ENCODE peak calls at places on chromosomes 1 and 21, in nine cellular contexts. One of them, this sample, is unnamed. For H3K4me1 and H3K9me3, the result is how much of the 10 kb centered on the place peaks cover.

GRCh38 chr1:202788800-202789199 is 19.4 kb downstream of the KDM5B start:
- DNase-seq in thoracic aorta: no peak
- DNase-seq in neural progenitor cell: no peak
- DNase-seq in OCI-LY7: no peak
- DNase-seq in uterus: no peak
- DNase-seq in CD4-positive, CD25-positive, alpha-beta regulatory T cell: no peak
- DNase-seq in A549: no peak
- DNase-seq in tibial artery: no peak
- DNase-seq in CD4-positive, alpha-beta memory T cell: no peak
- DNase-seq in this sample: no peak

GRCh38 chr21:37658994-37659458 is 257.2 kb downstream of the KCNJ6 start:
- DNase-seq in thoracic aorta: peak
- DNase-seq in neural progenitor cell: no peak
- DNase-seq in OCI-LY7: no peak
- DNase-seq in uterus: peak
- DNase-seq in CD4-positive, CD25-positive, alpha-beta regulatory T cell: no peak
- DNase-seq in A549: peak
- DNase-seq in tibial artery: no peak
- DNase-seq in CD4-positive, alpha-beta memory T cell: no peak
- DNase-seq in this sample: peak

GRCh38 chr1:47867447-47868347 is 129.5 kb downstream of the TRABD2B start:
- DNase-seq in thoracic aorta: no peak
- DNase-seq in neural progenitor cell: no peak
- DNase-seq in OCI-LY7: no peak
- DNase-seq in uterus: no peak
- DNase-seq in CD4-positive, CD25-positive, alpha-beta regulatory T cell: no peak
- DNase-seq in A549: no peak
- DNase-seq in tibial artery: no peak
- DNase-seq in CD4-positive, alpha-beta memory T cell: no peak
- DNase-seq in this sample: no peak

GRCh38 chr1:41078616-41079015 is 57.1 kb upstream of the SLFNL1 start:
- DNase-seq in thoracic aorta: no peak
- DNase-seq in neural progenitor cell: no peak
- DNase-seq in OCI-LY7: no peak
- DNase-seq in uterus: no peak
- DNase-seq in CD4-positive, CD25-positive, alpha-beta regulatory T cell: no peak
- DNase-seq in A549: no peak
- DNase-seq in tibial artery: no peak
- DNase-seq in CD4-positive, alpha-beta memory T cell: no peak
- DNase-seq in this sample: no peak

GRCh38 chr21:18228060-18228739 is 16.4 kb upstream of the CHODL start:
- DNase-seq in thoracic aorta: no peak
- DNase-seq in neural progenitor cell: no peak
- DNase-seq in OCI-LY7: no peak
- DNase-seq in uterus: no peak
- DNase-seq in CD4-positive, CD25-positive, alpha-beta regulatory T cell: no peak
- DNase-seq in A549: no peak
- DNase-seq in tibial artery: no peak
- DNase-seq in CD4-positive, alpha-beta memory T cell: no peak
- DNase-seq in this sample: no peak

GRCh38 chr1:11521605-11522399 is 42.8 kb downstream of the DISP3 start:
- DNase-seq in thoracic aorta: no peak
- DNase-seq in neural progenitor cell: no peak
- DNase-seq in OCI-LY7: no peak
- DNase-seq in uterus: no peak
- DNase-seq in CD4-positive, CD25-positive, alpha-beta regulatory T cell: no peak
- DNase-seq in A549: no peak
- DNase-seq in tibial artery: no peak
- DNase-seq in CD4-positive, alpha-beta memory T cell: no peak
- DNase-seq in this sample: no peak

GRCh38 chr1:94654505-94654904 is 112.9 kb upstream of the F3 start:
- DNase-seq in thoracic aorta: no peak
- DNase-seq in neural progenitor cell: no peak
- DNase-seq in OCI-LY7: no peak
- DNase-seq in uterus: no peak
- DNase-seq in CD4-positive, CD25-positive, alpha-beta regulatory T cell: no peak
- DNase-seq in A549: no peak
- DNase-seq in tibial artery: no peak
- DNase-seq in CD4-positive, alpha-beta memory T cell: no peak
- DNase-seq in this sample: no peak

GRCh38 chr1:157739229-157739901 is 37.6 kb downstream of the FCRL2 start:
- DNase-seq in thoracic aorta: no peak
- DNase-seq in neural progenitor cell: peak
- DNase-seq in OCI-LY7: no peak
- DNase-seq in uterus: no peak
- DNase-seq in CD4-positive, CD25-positive, alpha-beta regulatory T cell: no peak
- DNase-seq in A549: no peak
- DNase-seq in tibial artery: no peak
- DNase-seq in CD4-positive, alpha-beta memory T cell: no peak
- DNase-seq in this sample: no peak

GRCh38 chr1:23528245-23528978 is 2.6 kb downstream of the E2F2 start:
- DNase-seq in thoracic aorta: peak
- DNase-seq in neural progenitor cell: no peak
- DNase-seq in OCI-LY7: peak
- DNase-seq in uterus: peak
- DNase-seq in CD4-positive, CD25-positive, alpha-beta regulatory T cell: peak
- DNase-seq in A549: peak
- DNase-seq in tibial artery: peak
- DNase-seq in CD4-positive, alpha-beta memory T cell: peak
- DNase-seq in this sample: peak

GRCh38 chr1:236063919-236064673 is 794 bp downstream of the NID1 start:
- DNase-seq in thoracic aorta: peak
- DNase-seq in neural progenitor cell: peak
- DNase-seq in OCI-LY7: no peak
- DNase-seq in uterus: peak
- DNase-seq in CD4-positive, CD25-positive, alpha-beta regulatory T cell: no peak
- DNase-seq in A549: peak
- DNase-seq in tibial artery: peak
- DNase-seq in CD4-positive, alpha-beta memory T cell: peak
- DNase-seq in this sample: peak

GRCh38 chr1:200909757-200910239 is 15.1 kb downstream of the INAVA start:
- DNase-seq in thoracic aorta: no peak
- DNase-seq in neural progenitor cell: no peak
- DNase-seq in OCI-LY7: no peak
- DNase-seq in uterus: no peak
- DNase-seq in CD4-positive, CD25-positive, alpha-beta regulatory T cell: no peak
- DNase-seq in A549: no peak
- DNase-seq in tibial artery: no peak
- DNase-seq in CD4-positive, alpha-beta memory T cell: no peak
- DNase-seq in this sample: no peak

GRCh38 chr1:200911361-200911760 is 16.7 kb downstream of the INAVA start:
- DNase-seq in thoracic aorta: no peak
- DNase-seq in neural progenitor cell: no peak
- DNase-seq in OCI-LY7: no peak
- DNase-seq in uterus: no peak
- DNase-seq in CD4-positive, CD25-positive, alpha-beta regulatory T cell: no peak
- DNase-seq in A549: no peak
- DNase-seq in tibial artery: no peak
- DNase-seq in CD4-positive, alpha-beta memory T cell: no peak
- DNase-seq in this sample: no peak

GRCh38 chr1:200916152-200916551 is 21.5 kb downstream of the INAVA start:
- DNase-seq in thoracic aorta: no peak
- DNase-seq in neural progenitor cell: peak
- DNase-seq in OCI-LY7: no peak
- DNase-seq in uterus: no peak
- DNase-seq in CD4-positive, CD25-positive, alpha-beta regulatory T cell: no peak
- DNase-seq in A549: no peak
- DNase-seq in tibial artery: peak
- DNase-seq in CD4-positive, alpha-beta memory T cell: no peak
- DNase-seq in this sample: no peak

GRCh38 chr1:200909071-200909470 is 14.4 kb downstream of the INAVA start:
- DNase-seq in thoracic aorta: no peak
- DNase-seq in neural progenitor cell: no peak
- DNase-seq in OCI-LY7: no peak
- DNase-seq in uterus: no peak
- DNase-seq in CD4-positive, CD25-positive, alpha-beta regulatory T cell: no peak
- DNase-seq in A549: no peak
- DNase-seq in tibial artery: no peak
- DNase-seq in CD4-positive, alpha-beta memory T cell: no peak
- DNase-seq in this sample: no peak

DNA sequence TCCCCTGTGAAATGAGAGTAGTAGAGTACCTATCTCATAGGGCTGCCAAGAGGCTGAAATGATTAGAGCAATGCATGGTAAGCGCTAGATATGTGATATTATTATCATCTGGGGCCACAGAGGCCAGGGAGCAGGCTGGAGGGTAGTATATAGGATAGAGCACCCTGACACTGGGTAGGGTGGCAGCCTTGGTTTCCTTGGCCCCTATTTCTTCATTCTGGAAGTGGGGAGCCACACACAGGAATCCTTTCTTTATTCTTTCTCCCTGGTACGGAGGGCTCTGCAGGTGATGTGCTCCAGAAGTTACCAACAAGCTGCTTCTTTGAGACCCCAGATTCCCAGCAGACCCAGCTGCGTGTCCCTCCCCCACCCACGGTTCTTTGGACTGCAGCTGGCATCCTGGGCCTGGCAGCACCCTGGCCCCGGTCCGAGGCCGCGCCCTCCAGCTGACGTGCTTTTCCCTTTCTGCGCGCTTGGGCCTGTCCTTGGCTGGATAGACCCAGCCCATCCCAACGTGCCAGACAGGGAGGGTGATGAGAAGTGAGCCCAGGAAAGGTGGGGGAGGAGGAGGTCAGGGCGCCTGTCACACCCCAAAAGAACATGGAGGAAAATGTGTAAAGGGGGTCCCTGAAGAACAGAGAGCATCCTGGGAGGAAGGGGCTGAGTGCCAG is 18.2 kb downstream of the INAVA start:
- DNase-seq in thoracic aorta: no peak
- DNase-seq in neural progenitor cell: no peak
- DNase-seq in OCI-LY7: no peak
- DNase-seq in uterus: no peak
- DNase-seq in CD4-positive, CD25-positive, alpha-beta regulatory T cell: no peak
- DNase-seq in A549: no peak
- DNase-seq in tibial artery: no peak
- DNase-seq in CD4-positive, alpha-beta memory T cell: no peak
- DNase-seq in this sample: no peak
- H3K27ac ChIP-seq in thoracic aorta: no peak
- H3K27ac ChIP-seq in neural progenitor cell: no peak
- H3K27ac ChIP-seq in OCI-LY7: no peak
- H3K27ac ChIP-seq in uterus: no peak
- H3K27ac ChIP-seq in CD4-positive, CD25-positive, alpha-beta regulatory T cell: no peak
- H3K27ac ChIP-seq in A549: peak
- H3K27ac ChIP-seq in tibial artery: no peak
- H3K27ac ChIP-seq in CD4-positive, alpha-beta memory T cell: no peak
- H3K27ac ChIP-seq in this sample: no peak

GRCh38 chr1:53732912-53733317 is 6.0 kb downstream of the GLIS1 start:
- DNase-seq in thoracic aorta: no peak
- DNase-seq in neural progenitor cell: no peak
- DNase-seq in OCI-LY7: no peak
- DNase-seq in uterus: no peak
- DNase-seq in CD4-positive, CD25-positive, alpha-beta regulatory T cell: no peak
- DNase-seq in A549: no peak
- DNase-seq in tibial artery: no peak
- DNase-seq in CD4-positive, alpha-beta memory T cell: no peak
- DNase-seq in this sample: no peak
- H3K4me1 ChIP-seq in thoracic aorta: under half
- H3K4me1 ChIP-seq in neural progenitor cell: under half
- H3K4me1 ChIP-seq in OCI-LY7: under half
- H3K4me1 ChIP-seq in uterus: under half
- H3K4me1 ChIP-seq in CD4-positive, CD25-positive, alpha-beta regulatory T cell: under half
- H3K4me1 ChIP-seq in A549: under half
- H3K4me1 ChIP-seq in tibial artery: under half
- H3K4me1 ChIP-seq in CD4-positive, alpha-beta memory T cell: under half
- H3K4me1 ChIP-seq in this sample: under half

DNA sequence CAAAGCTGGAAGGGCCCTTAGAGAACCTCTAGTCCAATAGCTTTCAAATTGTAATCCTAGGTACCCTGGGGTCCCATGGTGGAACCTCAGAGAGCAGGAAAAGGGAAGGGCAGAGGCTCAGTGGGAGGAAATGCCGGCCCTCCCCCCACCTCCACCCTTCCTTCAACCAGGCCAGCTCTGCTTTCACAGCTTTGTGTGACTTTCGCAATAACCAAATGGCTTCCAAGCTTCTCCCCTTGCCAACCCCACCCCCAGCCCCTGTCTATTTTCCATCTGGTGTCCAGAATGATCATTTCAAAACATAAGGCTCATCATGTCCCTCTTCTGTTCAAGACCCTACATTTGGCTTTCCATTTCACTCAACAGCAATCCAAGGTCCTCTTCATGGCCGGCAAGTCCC is 74.4 kb downstream of the CD58 start:
- DNase-seq in thoracic aorta: no peak
- DNase-seq in neural progenitor cell: no peak
- DNase-seq in OCI-LY7: no peak
- DNase-seq in uterus: peak
- DNase-seq in CD4-positive, CD25-positive, alpha-beta regulatory T cell: no peak
- DNase-seq in A549: no peak
- DNase-seq in tibial artery: no peak
- DNase-seq in CD4-positive, alpha-beta memory T cell: no peak
- DNase-seq in this sample: no peak
- H3K9me3 ChIP-seq in thoracic aorta: under half
- H3K9me3 ChIP-seq in neural progenitor cell: under half
- H3K9me3 ChIP-seq in OCI-LY7: under half
- H3K9me3 ChIP-seq in uterus: under half
- H3K9me3 ChIP-seq in CD4-positive, CD25-positive, alpha-beta regulatory T cell: under half
- H3K9me3 ChIP-seq in A549: under half
- H3K9me3 ChIP-seq in tibial artery: under half
- H3K9me3 ChIP-seq in CD4-positive, alpha-beta memory T cell: under half
- H3K9me3 ChIP-seq in this sample: under half

DNA sequence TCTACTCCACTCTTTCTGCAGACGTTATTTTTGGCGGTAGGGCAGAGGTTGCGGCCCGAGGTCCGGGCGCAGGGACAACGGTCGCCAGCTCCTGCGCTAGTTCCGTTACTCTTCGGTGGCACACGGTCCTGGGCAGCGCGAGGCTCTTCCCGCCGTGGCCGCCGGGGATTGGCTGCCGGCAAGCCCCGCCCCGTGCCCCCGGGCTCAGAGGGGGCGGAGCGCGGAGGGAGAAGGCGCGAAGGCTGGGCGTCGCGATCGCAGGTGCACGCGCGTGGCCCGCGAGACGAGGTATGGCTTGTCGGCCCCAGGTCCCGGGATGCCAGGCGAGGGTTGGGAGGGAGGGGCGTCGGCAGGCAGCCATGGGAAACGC is 515 bp upstream of the SHE start:
- DNase-seq in thoracic aorta: no peak
- DNase-seq in neural progenitor cell: peak
- DNase-seq in OCI-LY7: no peak
- DNase-seq in uterus: no peak
- DNase-seq in CD4-positive, CD25-positive, alpha-beta regulatory T cell: no peak
- DNase-seq in A549: no peak
- DNase-seq in tibial artery: no peak
- DNase-seq in CD4-positive, alpha-beta memory T cell: no peak
- DNase-seq in this sample: no peak
- H3K27ac ChIP-seq in thoracic aorta: no peak
- H3K27ac ChIP-seq in neural progenitor cell: no peak
- H3K27ac ChIP-seq in OCI-LY7: no peak
- H3K27ac ChIP-seq in uterus: peak
- H3K27ac ChIP-seq in CD4-positive, CD25-positive, alpha-beta regulatory T cell: no peak
- H3K27ac ChIP-seq in A549: no peak
- H3K27ac ChIP-seq in tibial artery: no peak
- H3K27ac ChIP-seq in CD4-positive, alpha-beta memory T cell: no peak
- H3K27ac ChIP-seq in this sample: no peak

This sample was measured in ascending aorta.